ENCODE peak calls at places on chromosomes 1 and 21, in ten cellular contexts. C is cardiac muscle cell, Y is keratinocyte, N is Calu3, F is transverse colon, D is OCI-LY7, L is MCF 10A, I is fibroblast of pulmonary artery, W is astrocyte of the spinal cord, V is left ventricle myocardium inferior. R is an unnamed sample.

GRCh38 chr1:179327679-179328078 is 34.1 kb downstream of the SOAT1 start:
- DNase-seq in C (peak), Y (no peak), N (no peak), F (no peak), D (no peak), L (no peak), I (peak), W (no peak), V (no peak), R (no peak)

GRCh38 chr1:208254376-208254775 is 10.2 kb upstream of the PLXNA2 start:
- DNase-seq in C (peak), Y (no peak), N (no peak), F (no peak), D (no peak), L (no peak), I (no peak), W (no peak), V (no peak), R (peak)

GRCh38 chr1:98398092-98398491 is 263.4 kb upstream of the SNX7 start:
- DNase-seq in C (no peak), Y (no peak), N (no peak), F (no peak), D (no peak), L (no peak), I (no peak), W (no peak), V (no peak), R (no peak)

GRCh38 chr21:26389971-26390641 is 183.0 kb downstream of the CYYR1 start:
- DNase-seq in C (peak), Y (peak), N (peak), F (no peak), D (no peak), L (peak), I (peak), W (peak), V (no peak), R (no peak)

GRCh38 chr21:43992121-43992520 is 20.0 kb upstream of the TRAPPC10 start:
- DNase-seq in C (no peak), Y (no peak), N (no peak), F (no peak), D (no peak), L (no peak), I (no peak), W (no peak), V (no peak), R (no peak)

GRCh38 chr1:94955767-94956632 is 29.1 kb upstream of the CNN3 start:
- DNase-seq in C (no peak), Y (no peak), N (no peak), F (no peak), D (no peak), L (no peak), I (peak), W (no peak), V (peak), R (no peak)

GRCh38 chr1:36885537-36886441 is 148.5 kb downstream of the GRIK3 start:
- DNase-seq in C (no peak), Y (no peak), N (no peak), F (no peak), D (no peak), L (no peak), I (no peak), W (no peak), V (peak), R (no peak)

GRCh38 chr1:178566187-178566586 is 53.3 kb downstream of the TEX35 start:
- DNase-seq in C (peak), Y (no peak), N (no peak), F (no peak), D (no peak), L (peak), I (peak), W (no peak), V (no peak), R (no peak)

GRCh38 chr21:37257967-37258877 is 8.9 kb downstream of the VPS26C start:
- DNase-seq in C (peak), Y (no peak), N (peak), F (peak), D (no peak), L (peak), I (peak), W (peak), V (peak), R (no peak)

GRCh38 chr1:116915182-116915611 is 5.5 kb downstream of the PTGFRN start:
- DNase-seq in C (peak), Y (no peak), N (peak), F (peak), D (no peak), L (no peak), I (no peak), W (no peak), V (peak), R (no peak)

GRCh38 chr1:47191940-47192457 is 2.2 kb upstream of the PDZK1IP1 start:
- DNase-seq in C (no peak), Y (no peak), N (no peak), F (peak), D (no peak), L (no peak), I (no peak), W (no peak), V (no peak), R (no peak)

GRCh38 chr1:55958498-55958897 is 620.9 kb downstream of the PLPP3 start:
- DNase-seq in C (no peak), Y (no peak), N (no peak), F (no peak), D (no peak), L (no peak), I (no peak), W (peak), V (no peak), R (peak)

GRCh38 chr1:53582211-53583020 is 123.2 kb downstream of the DMRTB1 start:
- DNase-seq in C (no peak), Y (no peak), N (no peak), F (no peak), D (no peak), L (peak), I (no peak), W (no peak), V (no peak), R (no peak)

GRCh38 chr1:216144661-216145450 is 278.4 kb downstream of the USH2A start:
- DNase-seq in C (no peak), Y (no peak), N (no peak), F (no peak), D (no peak), L (no peak), I (no peak), W (no peak), V (no peak), R (no peak)

GRCh38 chr1:43970911-43971310 is 1.1 kb downstream of the DPH2 start:
- DNase-seq in C (no peak), Y (no peak), N (no peak), F (no peak), D (no peak), L (no peak), I (no peak), W (no peak), V (no peak), R (no peak)

GRCh38 chr1:12305377-12305776 is 75.5 kb downstream of the VPS13D start:
- DNase-seq in C (peak), Y (no peak), N (no peak), F (no peak), D (no peak), L (no peak), I (peak), W (peak), V (no peak), R (no peak)

GRCh38 chr1:67193700-67194099 is 27.4 kb downstream of the IL23R start:
- DNase-seq in C (no peak), Y (no peak), N (no peak), F (no peak), D (no peak), L (no peak), I (no peak), W (no peak), V (no peak), R (no peak)

GRCh38 chr1:100250807-100251206 is 1.2 kb upstream of the DBT start:
- DNase-seq in C (no peak), Y (no peak), N (no peak), F (no peak), D (no peak), L (no peak), I (no peak), W (no peak), V (no peak), R (no peak)

GRCh38 chr1:39670689-39671088 is 1.2 kb downstream of the NT5C1A start:
- DNase-seq in C (no peak), Y (no peak), N (no peak), F (no peak), D (no peak), L (no peak), I (no peak), W (no peak), V (no peak), R (no peak)

GRCh38 chr1:39671793-39672550 is at the start of gene NT5C1A:
- DNase-seq in C (peak), Y (no peak), N (peak), F (peak), D (no peak), L (no peak), I (no peak), W (no peak), V (peak), R (no peak)

GRCh38 chr1:39673215-39673614 is 1.3 kb upstream of the NT5C1A start:
- DNase-seq in C (no peak), Y (no peak), N (no peak), F (no peak), D (no peak), L (no peak), I (no peak), W (no peak), V (no peak), R (no peak)

GRCh38 chr1:39671433-39671792 is 494 bp downstream of the NT5C1A start:
- DNase-seq in C (no peak), Y (no peak), N (no peak), F (no peak), D (no peak), L (no peak), I (no peak), W (no peak), V (peak), R (no peak)

DNA sequence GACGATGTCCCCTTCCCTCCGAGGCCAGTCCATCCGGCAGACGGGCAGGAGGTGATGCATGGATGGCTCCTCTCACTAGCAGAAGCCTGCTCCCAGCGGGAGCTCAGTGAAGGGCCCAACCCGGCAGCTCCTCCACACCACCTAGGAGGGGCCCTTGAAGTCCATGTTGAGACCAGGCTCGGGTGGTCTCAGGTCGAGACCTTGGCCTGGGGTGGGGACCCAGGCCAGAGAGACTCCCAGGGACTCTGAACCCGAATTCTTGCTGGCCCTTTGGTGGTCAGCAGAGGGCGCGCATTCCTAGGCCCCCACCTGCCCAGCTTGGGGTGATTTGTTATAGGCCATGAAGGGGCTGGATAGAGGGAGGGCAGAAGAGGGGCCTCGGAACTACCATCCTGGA is 642 bp upstream of the NT5C1A start:
- DNase-seq in C (peak), Y (no peak), N (no peak), F (no peak), D (no peak), L (no peak), I (no peak), W (no peak), V (no peak), R (no peak)
- TF ChIP-seq CTCF in C (peak), Y (peak), N (no peak), F (no peak), D (peak), L (peak), I (peak), W (peak), V (peak), R (peak)

GRCh38 chr1:161374373-161374772 is 6.7 kb upstream of the CFAP126 start:
- DNase-seq in C (peak), Y (no peak), N (no peak), F (no peak), D (peak), L (peak), I (peak), W (no peak), V (no peak), R (no peak)
- TF ChIP-seq CTCF in C (peak), Y (no peak), N (no peak), F (no peak), D (peak), L (peak), I (peak), W (peak), V (no peak), R (peak)

GRCh38 chr1:25893072-25893604 is 13.1 kb downstream of the STMN1 start:
- DNase-seq in C (peak), Y (no peak), N (no peak), F (no peak), D (no peak), L (no peak), I (no peak), W (no peak), V (no peak), R (no peak)

GRCh38 chr1:25890249-25891034 is 14.9 kb upstream of the PAQR7 start:
- DNase-seq in C (no peak), Y (no peak), N (peak), F (peak), D (no peak), L (peak), I (no peak), W (peak), V (no peak), R (no peak)

GRCh38 chr1:25891606-25892005 is 14.6 kb downstream of the STMN1 start:
- DNase-seq in C (no peak), Y (no peak), N (no peak), F (no peak), D (no peak), L (no peak), I (no peak), W (no peak), V (no peak), R (no peak)

GRCh38 chr1:25888426-25888987 is 13.0 kb upstream of the PAQR7 start:
- DNase-seq in C (no peak), Y (no peak), N (no peak), F (no peak), D (no peak), L (no peak), I (no peak), W (no peak), V (no peak), R (no peak)

GRCh38 chr1:25889470-25889869 is 14.0 kb upstream of the PAQR7 start:
- DNase-seq in C (no peak), Y (no peak), N (no peak), F (no peak), D (no peak), L (no peak), I (no peak), W (no peak), V (no peak), R (no peak)
- TF ChIP-seq CTCF in C (peak), Y (peak), N (peak), F (no peak), D (no peak), L (no peak), I (no peak), W (peak), V (no peak), R (peak)

GRCh38 chr1:61337471-61337870 is 255.1 kb downstream of the NFIA start:
- DNase-seq in C (peak), Y (no peak), N (no peak), F (no peak), D (no peak), L (no peak), I (peak), W (no peak), V (no peak), R (no peak)
- TF ChIP-seq CTCF in C (no peak), Y (no peak), N (no peak), F (no peak), D (no peak), L (no peak), I (no peak), W (no peak), V (no peak), R (no peak)